ENCODE peak calls at places on chromosomes 16 and 17, in five cellular contexts. J, Y, G, I and D are unnamed samples.
A peak's percentile ranks its signal among the peaks of the same experiment; 100 is the strongest.

GRCh38 chr17:20059728-20060188 is 50.6 kb downstream of the SPECC1 start:
- ATAC-seq in J (no peak), Y (no peak), G (no peak), I (peak; percentile 72), D (peak; percentile 12)

GRCh38 chr17:77385750-77386501 is 245.2 kb downstream of the SEC14L1 start:
- ATAC-seq in J (peak; percentile 10), Y (peak; percentile 8), G (peak; percentile 8), I (no peak), D (peak; percentile 6)

GRCh38 chr16:20851601-20852000 is 45.3 kb downstream of the REXO5 start:
- ATAC-seq in J (peak; percentile 90), Y (peak; percentile 83), G (peak; percentile 90), I (no peak), D (peak; percentile 85)

GRCh38 chr17:43994272-43995149 is 9.9 kb upstream of the NAGS start:
- ATAC-seq in J (peak; percentile 93), Y (peak; percentile 84), G (peak; percentile 75), I (peak; percentile 87), D (peak; percentile 84)

GRCh38 chr16:85828166-85828565 is 28.7 kb downstream of the COX4I1 start:
- ATAC-seq in J (no peak), Y (no peak), G (no peak), I (no peak), D (no peak)

GRCh38 chr17:1031711-1032110 is 34.8 kb downstream of the TIMM22 start:
- ATAC-seq in J (peak; percentile 34), Y (peak; percentile 56), G (peak; percentile 72), I (no peak), D (no peak)

GRCh38 chr16:4613636-4614570 is 785 bp downstream of the UBALD1 start:
- ATAC-seq in J (no peak), Y (no peak), G (no peak), I (no peak), D (no peak)

GRCh38 chr16:88274847-88275246 is 107.9 kb upstream of the ZNF469 start:
- ATAC-seq in J (no peak), Y (peak; percentile 35), G (no peak), I (no peak), D (no peak)

GRCh38 chr16:4136229-4136813 is 20.1 kb upstream of the ADCY9 start:
- ATAC-seq in J (no peak), Y (peak; percentile 95), G (no peak), I (no peak), D (peak; percentile 71)

GRCh38 chr17:79285973-79286372 is 211.3 kb downstream of the ENGASE start:
- ATAC-seq in J (no peak), Y (no peak), G (no peak), I (no peak), D (no peak)

GRCh38 chr17:42276609-42277341 is 584 bp upstream of the STAT5B start:
- ATAC-seq in J (peak; percentile 64), Y (peak; percentile 63), G (peak; percentile 17), I (no peak), D (peak; percentile 22)

GRCh38 chr17:74176546-74177001 is 26.9 kb upstream of the RPL38 start:
- ATAC-seq in J (peak; percentile 79), Y (peak; percentile 97), G (peak; percentile 66), I (peak; percentile 57), D (peak; percentile 68)

GRCh38 chr16:11094838-11095565 is 150.6 kb downstream of the CLEC16A start:
- ATAC-seq in J (no peak), Y (no peak), G (no peak), I (peak; percentile 50), D (no peak)

GRCh38 chr16:14028207-14028606 is 42.9 kb upstream of the MRTFB start:
- ATAC-seq in J (peak; percentile 70), Y (no peak), G (no peak), I (no peak), D (no peak)

GRCh38 chr17:83109793-83110645 is 30.6 kb downstream of the METRNL start:
- ATAC-seq in J (peak; percentile 80), Y (peak; percentile 88), G (peak; percentile 86), I (no peak), D (peak; percentile 70)

GRCh38 chr16:57797216-57797525 is 5.1 kb downstream of the KIFC3 start:
- ATAC-seq in J (peak; percentile 16), Y (no peak), G (no peak), I (no peak), D (no peak)

GRCh38 chr17:41885733-41886132 is 20.5 kb upstream of the KLHL11 start:
- ATAC-seq in J (no peak), Y (no peak), G (no peak), I (no peak), D (peak; percentile 41)

GRCh38 chr16:4837733-4838501 is 9.2 kb downstream of the GLYR1 start:
- ATAC-seq in J (no peak), Y (no peak), G (no peak), I (no peak), D (no peak)

GRCh38 chr17:57939797-57940196 is 15.4 kb downstream of the CUEDC1 start:
- ATAC-seq in J (peak; percentile 33), Y (peak; percentile 13), G (peak; percentile 17), I (peak; percentile 33), D (peak; percentile 38)

GRCh38 chr17:64599187-64599676 is 62.9 kb downstream of the SMURF2 start:
- ATAC-seq in J (no peak), Y (peak; percentile 54), G (no peak), I (peak; percentile 99), D (peak; percentile 37)

GRCh38 chr16:1208239-1208830 is 16.7 kb downstream of the TPSG1 start:
- ATAC-seq in J (no peak), Y (no peak), G (no peak), I (peak; percentile 79), D (no peak)

GRCh38 chr17:56933868-56934267 is 20.0 kb upstream of the TRIM25 start:
- ATAC-seq in J (no peak), Y (no peak), G (no peak), I (peak; percentile 27), D (no peak)

GRCh38 chr17:80986816-80987480 is 4.7 kb upstream of the CHMP6 start:
- ATAC-seq in J (no peak), Y (peak; percentile 32), G (no peak), I (no peak), D (no peak)

GRCh38 chr17:55161935-55162555 is 102.7 kb upstream of the HLF start:
- ATAC-seq in J (no peak), Y (no peak), G (no peak), I (peak; percentile 53), D (peak; percentile 64)

GRCh38 chr16:80540516-80541305 is at the start of gene DYNLRB2:
- ATAC-seq in J (peak; percentile 98), Y (peak; percentile 98), G (peak; percentile 99), I (peak; percentile 96), D (peak; percentile 98)

GRCh38 chr17:58184308-58184985 is 8.1 kb upstream of the EPX start:
- ATAC-seq in J (peak; percentile 43), Y (no peak), G (no peak), I (no peak), D (peak; percentile 81)

GRCh38 chr17:1972429-1973160 is 52.5 kb downstream of the RTN4RL1 start:
- ATAC-seq in J (no peak), Y (peak; percentile 41), G (no peak), I (no peak), D (no peak)

GRCh38 chr17:77734371-77735050 is 224.0 kb upstream of the TNRC6C start:
- ATAC-seq in J (peak; percentile 63), Y (peak; percentile 49), G (peak; percentile 84), I (no peak), D (peak; percentile 23)

GRCh38 chr16:68128577-68129305 is 43.6 kb downstream of the NFATC3 start:
- ATAC-seq in J (peak; percentile 69), Y (peak; percentile 90), G (peak; percentile 29), I (no peak), D (no peak)

GRCh38 chr17:65785109-65785508 is 223.7 kb upstream of the AXIN2 start:
- ATAC-seq in J (peak; percentile 68), Y (peak; percentile 89), G (peak; percentile 84), I (no peak), D (peak; percentile 38)

GRCh38 chr16:51818342-51818944 is 667.4 kb upstream of the SALL1 start:
- ATAC-seq in J (no peak), Y (peak; percentile 59), G (no peak), I (no peak), D (no peak)

GRCh38 chr16:77069929-77070328 is 121.1 kb upstream of the MON1B start:
- ATAC-seq in J (no peak), Y (no peak), G (no peak), I (no peak), D (no peak)